ENCODE peak calls at places on chromosomes 12 and 14, in four cellular contexts. S is fibroblast of lung, V is substantia nigra, K is HCT116. J is an unnamed sample.

GRCh38 chr12:89567691-89568239 is 41.9 kb upstream of the POC1B start:
- DNase-seq in K (no peak), V (no peak), S (no peak), J (no peak)

GRCh38 chr14:40058916-40059897 is 627.0 kb upstream of the FBXO33 start:
- DNase-seq in K (no peak), S (no peak), V (no peak), J (no peak)

GRCh38 chr12:131894981-131895639 is 688 bp downstream of the ULK1 start:
- DNase-seq in K (no peak), V (no peak), S (no peak), J (no peak)

GRCh38 chr12:32918890-32919791 is 22.6 kb upstream of the PKP2 start:
- DNase-seq in V (no peak), K (no peak), S (peak), J (no peak)

GRCh38 chr12:75685826-75686225 is 174.4 kb upstream of the KRR1 start:
- DNase-seq in V (no peak), K (no peak), S (no peak), J (no peak)

GRCh38 chr14:104509673-104510072 is 69.9 kb upstream of the C14orf180 start:
- DNase-seq in V (no peak), S (no peak), K (no peak), J (no peak)

GRCh38 chr12:18872770-18873169 is 134.9 kb downstream of the CAPZA3 start:
- DNase-seq in K (no peak), S (no peak), V (no peak), J (no peak)

GRCh38 chr12:90010089-90010488 is 301.5 kb upstream of the ATP2B1 start:
- DNase-seq in K (no peak), V (no peak), S (peak), J (no peak)

GRCh38 chr14:44981198-44981597 is 19.2 kb downstream of the TOGARAM1 start:
- DNase-seq in K (no peak), V (no peak), S (no peak), J (no peak)

GRCh38 chr12:58668831-58669230 is 251.5 kb downstream of the LRIG3 start:
- DNase-seq in S (no peak), V (no peak), K (no peak), J (no peak)

GRCh38 chr12:50242751-50243191 is 40.5 kb downstream of the LIMA1 start:
- DNase-seq in V (no peak), S (no peak), K (no peak), J (no peak)

GRCh38 chr12:124002654-124003053 is 29.6 kb downstream of the ZNF664 start:
- DNase-seq in V (no peak), S (no peak), K (no peak), J (no peak)

GRCh38 chr14:74829238-74829637 is 46.7 kb downstream of the PROX2 start:
- DNase-seq in K (no peak), V (no peak), S (no peak), J (no peak)

GRCh38 chr14:98906123-98906995 is 365.6 kb downstream of the BCL11B start:
- DNase-seq in V (no peak), S (peak), K (peak), J (no peak)

GRCh38 chr12:45543887-45544286 is 185.6 kb upstream of the ARID2 start:
- DNase-seq in S (peak), V (no peak), K (peak), J (peak)

GRCh38 chr14:24959791-24960331 is 90.1 kb downstream of the STXBP6 start:
- DNase-seq in S (peak), K (no peak), V (no peak), J (no peak)

GRCh38 chr12:117255386-117255785 is 65.1 kb upstream of the FBXO21 start:
- DNase-seq in V (no peak), K (no peak), S (no peak), J (no peak)

GRCh38 chr14:95229749-95230148 is 72.4 kb upstream of the DICER1 start:
- DNase-seq in V (no peak), K (no peak), S (no peak), J (no peak)

GRCh38 chr12:10369557-10370150 is 20.2 kb downstream of the KLRK1 start:
- DNase-seq in V (no peak), S (no peak), K (no peak), J (no peak)
- H3K27ac ChIP-seq in V (peak), S (no peak), K (no peak), J (no peak)

GRCh38 chr12:31325877-31326631 is at the start of gene SINHCAF:
- DNase-seq in S (peak), V (peak), K (peak), J (peak)

GRCh38 chr12:31324116-31324844 is 1.7 kb downstream of the SINHCAF start:
- DNase-seq in S (peak), V (peak), K (peak), J (no peak)

GRCh38 chr12:31325524-31325875 is 450 bp downstream of the SINHCAF start:
- DNase-seq in K (no peak), V (no peak), S (no peak), J (no peak)

GRCh38 chr12:31324845-31325523 is 966 bp downstream of the SINHCAF start:
- DNase-seq in S (peak), V (peak), K (no peak), J (no peak)

DNA sequence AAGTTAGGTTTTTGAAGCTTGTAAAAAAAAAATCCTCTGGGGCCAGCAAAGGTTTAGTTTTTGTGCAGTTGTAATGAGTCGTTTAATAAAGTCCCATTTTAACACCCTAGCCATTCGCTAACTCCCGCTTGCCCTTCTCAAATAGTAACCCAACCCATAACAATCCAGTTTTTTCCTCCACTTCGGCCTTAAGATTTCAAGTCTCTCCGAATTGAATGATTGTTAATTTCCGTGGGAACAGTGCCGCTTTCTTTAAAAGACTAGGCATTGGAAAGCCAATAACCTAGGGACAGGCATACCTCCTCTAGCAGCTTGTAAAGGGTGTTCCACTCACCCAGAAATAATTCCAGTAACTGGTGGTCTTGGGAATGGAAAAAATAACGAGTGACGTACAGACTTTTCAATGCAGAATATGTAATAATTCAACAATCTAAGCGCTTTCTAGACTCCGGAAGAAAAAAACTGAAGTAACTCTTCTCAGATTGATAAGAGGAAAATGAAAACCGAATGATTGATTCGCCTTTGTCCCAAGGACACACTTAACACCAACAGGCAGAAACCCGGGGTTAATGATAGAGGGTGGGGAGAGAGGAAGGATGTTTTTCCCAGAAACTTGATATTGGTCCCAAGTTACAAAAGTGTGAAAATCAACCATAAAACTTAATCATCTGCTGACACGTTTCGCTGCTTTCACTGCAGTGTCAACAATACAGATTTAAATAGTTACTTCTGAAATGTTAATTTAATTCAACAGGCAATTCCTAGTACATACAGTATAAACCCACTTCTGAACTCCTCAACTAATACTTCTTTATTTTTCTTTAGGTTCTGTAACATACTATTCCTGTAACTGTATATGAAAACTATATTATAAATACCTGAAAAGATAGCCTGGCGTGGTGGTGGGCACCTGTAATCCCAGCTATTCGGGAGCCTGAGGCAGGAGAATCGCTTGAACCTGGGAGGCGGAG is 1.0 kb upstream of the SINHCAF start:
- DNase-seq in S (peak), K (no peak), V (no peak), J (no peak)
- H3K27ac ChIP-seq in S (no peak), K (no peak), V (peak), J (no peak)

DNA sequence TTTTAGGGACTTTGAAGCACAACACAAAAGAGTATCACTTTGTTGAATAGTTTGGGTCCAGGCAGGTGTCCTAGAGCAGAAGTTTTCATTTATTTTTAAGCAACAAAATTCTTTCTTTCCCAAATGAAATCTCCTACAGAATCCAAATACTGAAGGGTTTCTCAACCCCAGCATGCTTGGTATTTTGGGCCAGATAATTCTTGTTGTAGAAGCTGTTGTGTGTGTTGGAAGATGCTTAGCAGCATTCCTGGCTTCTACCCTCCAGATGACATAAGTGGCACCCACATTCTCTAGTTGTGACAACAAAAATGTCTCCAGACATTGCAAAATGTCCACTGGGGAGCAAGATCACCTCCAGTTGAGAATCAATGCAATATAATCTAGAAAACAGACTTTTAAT is 97.8 kb downstream of the PRKCH start:
- DNase-seq in S (no peak), V (no peak), K (no peak), J (no peak)
- H3K27ac ChIP-seq in S (no peak), V (no peak), K (no peak), J (no peak)

GRCh38 chr12:68453278-68453677 is 121.1 kb upstream of the MDM1 start:
- DNase-seq in K (no peak), V (no peak), S (no peak), J (no peak)

GRCh38 chr12:68451261-68452091 is 119.3 kb upstream of the MDM1 start:
- DNase-seq in K (no peak), S (peak), V (no peak), J (no peak)

GRCh38 chr12:68453876-68454275 is 121.7 kb upstream of the MDM1 start:
- DNase-seq in S (no peak), V (no peak), K (no peak), J (no peak)

GRCh38 chr12:68454855-68455254 is 122.7 kb upstream of the MDM1 start:
- DNase-seq in K (no peak), S (no peak), V (no peak), J (no peak)

DNA sequence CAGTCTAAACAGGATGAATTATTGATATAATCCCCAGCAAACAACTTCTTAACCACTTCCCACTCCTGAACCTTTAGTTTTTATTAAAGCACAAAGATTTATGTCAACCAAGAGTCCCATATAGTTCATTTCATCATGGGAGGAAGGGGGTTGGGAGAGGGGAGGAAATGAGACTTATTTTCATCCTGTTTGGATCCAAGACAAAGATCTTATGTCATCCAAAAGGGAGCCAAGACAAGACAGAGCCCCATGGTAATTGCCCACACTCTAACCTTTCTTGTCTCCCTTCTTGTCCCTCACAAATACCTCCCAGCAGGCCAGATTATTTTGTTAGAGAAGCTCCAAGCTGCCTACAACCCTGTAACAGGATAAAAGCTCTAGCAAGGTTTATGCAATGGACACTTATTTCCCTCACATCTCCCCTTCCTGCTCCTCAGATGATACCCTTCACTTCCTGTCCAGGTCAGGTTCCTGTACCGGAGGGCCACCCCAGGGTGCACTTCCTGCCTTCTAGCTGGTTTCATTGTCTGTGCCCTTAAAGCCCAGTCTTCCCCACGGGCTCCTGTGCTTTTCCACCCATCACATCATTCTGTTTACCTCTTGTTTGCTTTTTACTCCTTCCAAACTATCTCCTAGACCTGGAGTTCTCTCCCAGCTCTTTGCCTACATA is 123.6 kb upstream of the MDM1 start:
- DNase-seq in S (no peak), V (no peak), K (no peak), J (no peak)
- H3K27ac ChIP-seq in S (no peak), V (no peak), K (no peak), J (no peak)

DNA sequence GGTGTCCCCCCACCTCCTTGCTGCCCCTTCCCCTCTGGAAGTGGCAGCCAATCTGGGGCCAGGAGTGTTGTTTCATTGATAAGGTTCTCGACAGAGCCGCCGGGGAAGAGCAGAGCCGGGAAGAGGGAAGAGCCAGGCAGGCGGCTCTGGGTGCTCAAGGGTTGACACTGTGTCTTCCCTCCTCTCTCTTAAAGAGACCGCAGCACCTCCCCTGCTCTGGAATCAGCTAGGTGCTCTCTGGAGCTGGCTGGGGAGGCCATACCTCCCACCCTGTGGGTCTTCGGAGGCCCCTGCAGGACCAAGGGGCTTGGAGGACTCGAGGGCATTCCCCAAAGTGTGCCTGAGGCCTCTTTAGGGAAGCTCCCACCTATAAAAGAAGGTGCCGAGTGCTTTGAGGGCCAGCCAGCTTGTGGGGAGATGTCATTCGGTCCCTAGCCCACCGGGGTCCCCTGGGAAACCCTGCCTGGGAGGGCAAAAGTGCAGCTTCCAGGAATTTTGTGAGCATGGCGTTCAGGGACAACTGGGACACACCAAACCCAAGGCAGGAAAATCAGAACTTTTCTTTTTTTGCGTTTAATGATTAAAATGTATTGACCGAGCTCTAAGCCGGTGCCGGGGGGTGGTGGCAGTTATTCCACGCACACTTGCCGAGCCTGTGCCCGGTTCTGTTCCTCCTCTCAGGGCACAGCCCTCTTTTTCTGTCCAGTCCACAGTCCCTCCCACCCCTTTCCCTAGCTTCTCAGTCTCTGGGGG is 2.9 kb downstream of the SETD1B start:
- DNase-seq in K (no peak), S (no peak), V (no peak), J (no peak)
- H3K27ac ChIP-seq in K (peak), S (peak), V (peak), J (no peak)

GRCh38 chr14:81656811-81657210 is 123.2 kb upstream of the SEL1L start:
- DNase-seq in K (no peak), S (no peak), V (no peak), J (no peak)
- H3K27ac ChIP-seq in K (no peak), S (no peak), V (no peak), J (no peak)

GRCh38 chr14:50560929-50561280 is 960 bp downstream of the ATL1 start:
- DNase-seq in K (no peak), S (peak), V (peak), J (no peak)
- H3K27ac ChIP-seq in K (peak), S (peak), V (peak), J (no peak)

GRCh38 chr12:14111230-14111865 is 129.9 kb upstream of the GRIN2B start:
- DNase-seq in K (peak), S (no peak), V (no peak), J (peak)
- H3K27ac ChIP-seq in K (no peak), S (no peak), V (no peak), J (no peak)

GRCh38 chr12:115926037-115926670 is 351.3 kb downstream of the MED13L start:
- DNase-seq in S (no peak), V (no peak), K (no peak), J (no peak)
- H3K27ac ChIP-seq in S (no peak), V (no peak), K (no peak), J (no peak)

J was measured in iPS DF 6.9.